ENCODE peak calls at places on chromosomes 3 and 15, in eight cellular contexts. U is kidney, S is psoas muscle, R is endodermal cell, Q is neural crest cell, X is left lung, P is GM10248, Z is body of pancreas. Y is an unnamed sample.

GRCh38 chr3:98589331-98589870 is 4.0 kb downstream of the CPOX start:
- DNase-seq in Z (no peak), P (no peak), S (no peak), X (no peak), U (no peak), R (no peak), Q (no peak), Y (no peak)

GRCh38 chr3:15277861-15278260 is 54.5 kb downstream of the SH3BP5 start:
- DNase-seq in Z (no peak), X (no peak), R (no peak), Q (no peak), P (no peak), S (no peak), U (no peak), Y (no peak)

GRCh38 chr3:23389686-23390085 is 186.6 kb downstream of the UBE2E2 start:
- DNase-seq in X (no peak), R (no peak), P (peak), S (no peak), Z (no peak), Q (no peak), U (no peak), Y (no peak)

GRCh38 chr15:71116942-71117341 is 1.7 kb downstream of the THSD4 start:
- DNase-seq in Z (peak), X (no peak), R (no peak), Q (no peak), S (no peak), P (no peak), U (no peak), Y (no peak)

GRCh38 chr15:98226149-98226548 is 265.6 kb downstream of the ARRDC4 start:
- DNase-seq in U (no peak), Z (no peak), P (no peak), S (no peak), X (no peak), Q (no peak), R (no peak), Y (no peak)

GRCh38 chr3:188396251-188396650 is 242.3 kb downstream of the LPP start:
- DNase-seq in X (no peak), R (no peak), Z (no peak), U (no peak), Q (no peak), S (no peak), P (no peak), Y (no peak)

GRCh38 chr3:128436214-128436613 is 30.5 kb downstream of the DNAJB8 start:
- DNase-seq in R (no peak), U (no peak), S (no peak), Z (no peak), X (no peak), P (no peak), Q (no peak), Y (no peak)

GRCh38 chr3:59438492-59438891 is 388.7 kb upstream of the CFAP20DC start:
- DNase-seq in R (no peak), Q (no peak), S (no peak), Z (no peak), U (no peak), P (no peak), X (no peak), Y (no peak)

GRCh38 chr15:91338763-91339162 is 238.7 kb downstream of the SV2B start:
- DNase-seq in X (no peak), Q (peak), Z (no peak), P (no peak), S (no peak), U (no peak), R (peak), Y (no peak)

GRCh38 chr3:177753498-177754155 is 556.3 kb upstream of the TBL1XR1 start:
- DNase-seq in U (peak), Q (no peak), P (no peak), X (no peak), Z (peak), S (peak), R (no peak), Y (no peak)

DNA sequence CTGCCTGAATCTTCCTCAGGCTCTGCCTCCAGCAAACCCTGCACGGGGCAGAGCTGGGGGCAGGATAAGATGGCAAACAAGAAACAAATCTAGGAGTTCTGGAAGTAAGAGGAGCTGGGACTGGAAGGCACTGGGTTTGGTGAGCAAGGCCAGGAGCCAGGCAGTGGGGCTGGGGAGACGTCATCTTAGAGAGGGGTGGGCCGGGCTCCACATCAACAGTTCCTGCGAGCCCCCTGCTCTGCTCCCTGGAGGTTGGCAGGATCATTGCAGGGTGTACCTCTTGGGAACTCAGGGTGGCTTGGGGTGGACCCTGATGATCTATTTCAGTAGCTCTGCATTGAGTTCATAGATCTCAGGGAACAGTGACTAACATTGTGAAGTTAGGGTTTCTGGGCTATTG is 87.3 kb upstream of the PRR23E start:
- DNase-seq in P (no peak), X (no peak), S (no peak), U (no peak), Q (no peak), R (peak), Z (no peak), Y (no peak)
- TF ChIP-seq CTCF in P (no peak), X (no peak), S (no peak), U (no peak), Q (no peak), R (peak), Z (no peak), Y (no peak)

GRCh38 chr3:159159546-159159945 is 357.7 kb downstream of the MFSD1 start:
- DNase-seq in Z (no peak), S (no peak), Q (no peak), R (no peak), X (no peak), P (no peak), U (no peak), Y (no peak)

GRCh38 chr3:159157275-159157674 is 355.4 kb downstream of the MFSD1 start:
- DNase-seq in S (no peak), P (no peak), Z (no peak), U (no peak), R (no peak), X (no peak), Q (no peak), Y (no peak)

GRCh38 chr3:159158801-159159200 is 356.9 kb downstream of the MFSD1 start:
- DNase-seq in S (no peak), X (no peak), Z (no peak), U (no peak), R (no peak), P (no peak), Q (no peak), Y (no peak)

GRCh38 chr3:159163656-159164055 is 361.8 kb downstream of the MFSD1 start:
- DNase-seq in P (no peak), S (no peak), Z (no peak), R (no peak), X (no peak), U (no peak), Q (no peak), Y (no peak)

DNA sequence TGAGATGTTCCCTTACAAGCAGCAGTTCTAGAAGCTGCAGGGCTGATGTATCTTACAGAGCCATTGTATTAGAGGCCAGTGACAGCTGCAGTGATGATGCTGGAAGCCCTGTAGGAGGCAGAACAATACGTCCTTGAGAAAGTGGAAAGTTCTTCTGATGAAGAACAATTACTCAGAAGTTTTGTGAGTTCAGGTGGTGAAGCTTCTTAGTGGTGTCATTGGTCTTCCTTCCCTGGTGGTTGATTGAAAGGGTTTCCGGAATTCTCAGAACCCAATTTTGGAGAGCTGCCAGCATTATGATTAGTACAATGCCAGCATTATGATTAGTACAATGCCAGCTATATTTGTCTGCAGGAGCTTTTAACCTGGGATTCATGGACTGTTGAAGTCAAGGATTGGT is 356.4 kb downstream of the MFSD1 start:
- DNase-seq in S (no peak), U (no peak), Q (no peak), X (no peak), R (no peak), Z (no peak), P (no peak), Y (no peak)
- TF ChIP-seq CTCF in S (no peak), U (no peak), Q (no peak), X (no peak), R (peak), Z (no peak), P (no peak), Y (no peak)

DNA sequence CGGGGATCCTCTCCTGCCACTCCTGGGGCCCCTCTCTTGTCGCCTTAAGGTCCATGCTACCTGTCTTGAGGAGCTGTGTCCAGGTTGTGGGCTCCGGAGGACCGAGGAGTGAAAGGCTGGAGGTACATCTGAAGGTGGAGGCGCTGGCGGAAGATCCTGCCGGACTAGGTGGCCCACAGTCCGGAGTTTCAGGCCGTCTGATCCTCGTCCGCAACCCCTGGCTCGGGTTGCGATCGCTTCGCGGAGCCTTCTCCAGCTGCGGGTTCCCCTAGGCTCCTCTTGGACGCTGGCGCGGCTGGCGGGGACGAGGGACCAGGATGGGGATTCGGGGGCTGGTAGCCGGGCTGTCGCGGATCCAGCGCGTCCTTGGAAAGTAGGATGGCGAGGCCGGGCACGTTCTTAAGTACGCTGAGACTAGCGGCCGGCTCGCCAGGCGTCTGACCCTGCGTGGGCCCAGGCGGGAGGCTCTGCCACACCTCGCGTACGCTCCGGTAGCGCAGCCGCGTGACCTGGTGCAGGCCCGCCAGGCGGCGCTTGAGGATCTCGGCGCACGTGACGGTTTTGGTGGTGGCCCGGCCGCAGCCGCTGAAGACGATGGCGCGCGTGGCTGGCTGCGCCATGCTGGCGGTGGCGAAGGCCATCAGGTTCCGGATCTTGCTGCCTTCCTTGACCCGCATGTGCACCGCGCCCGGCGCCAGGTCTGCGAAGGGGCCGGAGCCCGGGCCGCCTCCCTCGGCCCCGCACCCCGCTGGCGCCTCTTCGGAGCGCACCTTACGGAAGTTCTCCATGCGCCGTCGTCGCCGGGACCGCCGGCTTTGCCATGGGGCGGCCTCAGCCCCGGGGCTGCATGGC is 550 bp downstream of the RPP25 start:
- DNase-seq in U (peak), X (peak), Q (peak), P (peak), S (peak), Z (peak), R (peak), Y (peak)
- TF ChIP-seq CTCF in U (peak), X (peak), Q (peak), P (peak), S (peak), Z (peak), R (peak), Y (peak)

DNA sequence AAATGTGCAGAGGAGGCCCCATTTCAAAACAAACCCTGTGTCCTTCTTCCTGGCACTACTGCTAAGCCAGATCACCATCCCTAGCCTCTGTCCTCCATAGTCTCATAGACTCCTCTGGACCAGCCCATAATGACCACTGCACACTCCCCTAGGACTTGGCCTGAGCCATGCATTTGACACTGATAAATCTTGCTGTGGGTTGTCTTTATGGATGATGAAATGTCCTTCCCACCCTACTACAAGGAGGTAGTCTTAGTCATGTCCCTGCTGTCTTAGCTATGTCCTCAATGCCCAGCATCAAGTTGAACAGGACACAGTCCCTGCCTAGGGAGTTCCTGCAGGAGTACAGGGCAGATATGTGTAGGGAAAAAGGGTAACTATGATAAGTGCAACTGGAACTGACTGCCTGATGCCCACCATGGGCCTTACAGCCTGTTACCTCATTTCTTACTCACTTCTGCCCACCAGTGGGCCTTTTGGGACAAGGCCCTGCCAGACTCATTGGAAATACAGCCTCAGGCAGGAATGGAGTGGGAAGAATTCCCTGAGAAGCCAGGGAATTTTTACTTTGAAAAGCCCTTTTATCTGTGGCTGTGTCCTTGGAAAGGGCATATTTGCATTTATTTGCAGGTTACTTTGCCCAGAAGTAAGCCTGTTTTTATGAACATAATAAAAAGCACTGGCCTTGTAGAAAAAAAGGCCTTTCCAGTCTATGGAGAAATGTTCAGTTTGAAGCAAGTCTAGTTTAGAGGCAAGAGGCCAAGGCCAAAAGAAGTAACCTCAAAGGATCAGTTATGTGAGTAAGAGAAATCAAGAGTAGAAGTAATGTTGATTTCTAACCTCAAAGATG is 199.6 kb upstream of the EIF1B start:
- DNase-seq in S (no peak), P (no peak), Z (no peak), U (no peak), R (peak), X (no peak), Q (no peak), Y (no peak)
- TF ChIP-seq CTCF in S (no peak), P (no peak), Z (peak), U (no peak), R (peak), X (no peak), Q (peak), Y (peak)

DNA sequence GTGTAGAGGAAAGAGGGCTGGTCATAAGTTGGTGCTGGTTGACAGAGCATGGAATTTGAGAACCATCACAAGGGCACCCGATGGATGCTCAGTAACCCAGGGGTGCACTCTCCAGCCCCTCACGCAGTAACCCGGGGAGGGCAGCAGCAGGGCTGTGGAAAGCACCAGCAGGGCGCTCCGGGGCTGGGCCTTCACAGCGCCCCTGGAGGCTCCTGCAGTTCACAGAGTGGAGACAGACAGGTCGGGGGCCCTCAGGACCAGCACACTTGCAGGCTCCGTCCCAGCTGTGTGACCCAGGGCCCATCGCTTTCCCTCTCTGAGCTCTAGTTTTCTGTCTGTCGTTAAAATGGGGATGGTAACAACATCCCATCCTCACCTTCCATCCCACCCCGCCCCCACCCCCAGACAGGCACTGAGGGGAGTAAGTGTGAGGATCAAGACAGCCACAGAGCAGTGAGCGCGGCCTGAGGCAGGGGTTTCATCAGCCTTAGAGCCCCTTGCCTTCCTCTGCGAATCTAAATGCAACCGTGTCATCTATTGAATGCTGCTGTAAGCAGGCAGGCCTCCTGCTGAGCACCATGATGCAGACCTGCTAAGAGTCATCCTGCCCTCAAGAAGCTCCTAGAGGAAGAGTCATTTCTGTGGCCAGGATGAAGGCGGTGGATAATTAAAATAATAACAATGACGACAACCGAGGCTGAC is 90.2 kb upstream of the LINGO1 start:
- DNase-seq in U (no peak), X (no peak), R (peak), Z (no peak), Q (no peak), S (no peak), P (no peak), Y (no peak)
- TF ChIP-seq CTCF in U (no peak), X (no peak), R (peak), Z (no peak), Q (no peak), S (no peak), P (no peak), Y (no peak)

GRCh38 chr3:152961323-152961722 is 126.4 kb downstream of the P2RY1 start:
- DNase-seq in R (no peak), X (no peak), U (no peak), P (peak), Q (no peak), Z (peak), S (no peak), Y (no peak)
- TF ChIP-seq CTCF in R (peak), X (peak), U (peak), P (peak), Q (peak), Z (peak), S (peak), Y (peak)

GRCh38 chr3:170046269-170047132 is 8.7 kb downstream of the GPR160 start:
- DNase-seq in P (no peak), U (no peak), S (no peak), Z (peak), X (no peak), R (no peak), Q (no peak), Y (no peak)
- TF ChIP-seq CTCF in P (no peak), U (no peak), S (no peak), Z (no peak), X (no peak), R (no peak), Q (no peak), Y (no peak)

DNA sequence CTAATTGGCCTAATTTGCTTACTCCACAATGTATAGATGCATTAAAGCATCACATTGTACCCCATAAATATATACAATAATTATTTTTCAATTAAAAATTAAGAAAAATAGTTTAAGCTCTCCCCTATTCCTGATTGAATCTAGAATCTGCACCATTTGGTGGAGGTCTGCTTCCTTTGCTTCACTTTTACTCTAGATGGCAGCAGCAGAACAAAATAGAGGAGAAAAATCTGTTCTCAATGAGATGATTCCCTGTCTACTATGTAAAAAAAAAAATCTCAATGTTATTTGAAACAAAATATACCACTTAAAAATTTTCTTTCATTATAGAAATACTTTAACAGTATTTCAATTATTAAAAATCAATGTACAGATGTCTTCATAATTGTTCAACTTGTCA is 109.6 kb upstream of the FXR1 start:
- DNase-seq in Q (no peak), S (no peak), R (no peak), U (no peak), X (no peak), Z (no peak), P (no peak), Y (no peak)
- TF ChIP-seq CTCF in Q (peak), S (peak), R (peak), U (no peak), X (peak), Z (peak), P (peak), Y (no peak)

Y was measured in glutamatergic neuron.